ENCODE peak calls at places on chromosomes 16 and 17, in nine cellular contexts. One of them, this sample, is unnamed.

GRCh38 chr16:87042551-87043272 is 274.5 kb downstream of the C16orf95 start:
- DNase-seq in activated CD4-positive, alpha-beta T cell treated with anti-CD3 and anti-CD28 coated beads, Interleukin-2, amount 50 U/mL, for 48 hours: no peak
- DNase-seq in left lung: no peak
- DNase-seq in glutamatergic neuron: no peak
- DNase-seq in MCF 10A: no peak
- DNase-seq in stimulated activated CD8-positive, alpha-beta memory T cell treated with anti-CD3 and anti-CD28 coated beads, Interleukin-4, amount 100 ng/mL, for 24 hours: no peak
- DNase-seq in SK-MEL-5: no peak
- DNase-seq in right cardiac atrium: peak; percentile 80
- DNase-seq in HTR-8/SVneo: no peak
- DNase-seq in this sample: no peak

GRCh38 chr16:2428051-2428786 is 1.0 kb upstream of the CCNF start:
- DNase-seq in right cardiac atrium: peak; percentile 68
- DNase-seq in left lung: no peak
- DNase-seq in SK-MEL-5: no peak
- DNase-seq in stimulated activated CD8-positive, alpha-beta memory T cell treated with anti-CD3 and anti-CD28 coated beads, Interleukin-4, amount 100 ng/mL, for 24 hours: no peak
- DNase-seq in HTR-8/SVneo: peak; percentile 34
- DNase-seq in activated CD4-positive, alpha-beta T cell treated with anti-CD3 and anti-CD28 coated beads, Interleukin-2, amount 50 U/mL, for 48 hours: peak; percentile 21
- DNase-seq in glutamatergic neuron: peak; percentile 61
- DNase-seq in MCF 10A: no peak
- DNase-seq in this sample: peak; percentile 40

GRCh38 chr17:80182845-80183223 is 13.0 kb downstream of the CARD14 start:
- DNase-seq in glutamatergic neuron: no peak
- DNase-seq in activated CD4-positive, alpha-beta T cell treated with anti-CD3 and anti-CD28 coated beads, Interleukin-2, amount 50 U/mL, for 48 hours: no peak
- DNase-seq in left lung: no peak
- DNase-seq in MCF 10A: no peak
- DNase-seq in SK-MEL-5: no peak
- DNase-seq in stimulated activated CD8-positive, alpha-beta memory T cell treated with anti-CD3 and anti-CD28 coated beads, Interleukin-4, amount 100 ng/mL, for 24 hours: no peak
- DNase-seq in right cardiac atrium: no peak
- DNase-seq in HTR-8/SVneo: no peak
- DNase-seq in this sample: no peak

GRCh38 chr17:28065706-28066105 is 23.2 kb downstream of the NLK start:
- DNase-seq in HTR-8/SVneo: no peak
- DNase-seq in SK-MEL-5: no peak
- DNase-seq in activated CD4-positive, alpha-beta T cell treated with anti-CD3 and anti-CD28 coated beads, Interleukin-2, amount 50 U/mL, for 48 hours: no peak
- DNase-seq in left lung: no peak
- DNase-seq in MCF 10A: no peak
- DNase-seq in glutamatergic neuron: no peak
- DNase-seq in stimulated activated CD8-positive, alpha-beta memory T cell treated with anti-CD3 and anti-CD28 coated beads, Interleukin-4, amount 100 ng/mL, for 24 hours: no peak
- DNase-seq in right cardiac atrium: no peak
- DNase-seq in this sample: no peak

GRCh38 chr16:28990375-28991040 is 5.7 kb downstream of the LAT start:
- DNase-seq in stimulated activated CD8-positive, alpha-beta memory T cell treated with anti-CD3 and anti-CD28 coated beads, Interleukin-4, amount 100 ng/mL, for 24 hours: peak; percentile 45
- DNase-seq in glutamatergic neuron: no peak
- DNase-seq in activated CD4-positive, alpha-beta T cell treated with anti-CD3 and anti-CD28 coated beads, Interleukin-2, amount 50 U/mL, for 48 hours: peak; percentile 72
- DNase-seq in MCF 10A: no peak
- DNase-seq in SK-MEL-5: no peak
- DNase-seq in HTR-8/SVneo: no peak
- DNase-seq in right cardiac atrium: peak; percentile 11
- DNase-seq in left lung: no peak
- DNase-seq in this sample: no peak

GRCh38 chr17:2207815-2208515 is 95.6 kb downstream of the SMG6 start:
- DNase-seq in HTR-8/SVneo: no peak
- DNase-seq in MCF 10A: no peak
- DNase-seq in SK-MEL-5: no peak
- DNase-seq in stimulated activated CD8-positive, alpha-beta memory T cell treated with anti-CD3 and anti-CD28 coated beads, Interleukin-4, amount 100 ng/mL, for 24 hours: no peak
- DNase-seq in glutamatergic neuron: no peak
- DNase-seq in left lung: no peak
- DNase-seq in activated CD4-positive, alpha-beta T cell treated with anti-CD3 and anti-CD28 coated beads, Interleukin-2, amount 50 U/mL, for 48 hours: no peak
- DNase-seq in right cardiac atrium: no peak
- DNase-seq in this sample: no peak

GRCh38 chr16:1142911-1143310 is 10.0 kb upstream of the CACNA1H start:
- DNase-seq in stimulated activated CD8-positive, alpha-beta memory T cell treated with anti-CD3 and anti-CD28 coated beads, Interleukin-4, amount 100 ng/mL, for 24 hours: no peak
- DNase-seq in MCF 10A: no peak
- DNase-seq in right cardiac atrium: no peak
- DNase-seq in activated CD4-positive, alpha-beta T cell treated with anti-CD3 and anti-CD28 coated beads, Interleukin-2, amount 50 U/mL, for 48 hours: no peak
- DNase-seq in SK-MEL-5: no peak
- DNase-seq in HTR-8/SVneo: no peak
- DNase-seq in glutamatergic neuron: no peak
- DNase-seq in left lung: no peak
- DNase-seq in this sample: no peak

GRCh38 chr17:81028506-81028858 is 6.5 kb upstream of the BAIAP2 start:
- DNase-seq in left lung: peak; percentile 64
- DNase-seq in HTR-8/SVneo: no peak
- DNase-seq in SK-MEL-5: no peak
- DNase-seq in MCF 10A: no peak
- DNase-seq in activated CD4-positive, alpha-beta T cell treated with anti-CD3 and anti-CD28 coated beads, Interleukin-2, amount 50 U/mL, for 48 hours: no peak
- DNase-seq in glutamatergic neuron: no peak
- DNase-seq in stimulated activated CD8-positive, alpha-beta memory T cell treated with anti-CD3 and anti-CD28 coated beads, Interleukin-4, amount 100 ng/mL, for 24 hours: no peak
- DNase-seq in right cardiac atrium: peak; percentile 38
- DNase-seq in this sample: no peak

GRCh38 chr16:83458612-83459011 is 349.2 kb upstream of the HSBP1 start:
- DNase-seq in left lung: no peak
- DNase-seq in right cardiac atrium: no peak
- DNase-seq in glutamatergic neuron: no peak
- DNase-seq in HTR-8/SVneo: peak; percentile 57
- DNase-seq in stimulated activated CD8-positive, alpha-beta memory T cell treated with anti-CD3 and anti-CD28 coated beads, Interleukin-4, amount 100 ng/mL, for 24 hours: no peak
- DNase-seq in SK-MEL-5: peak; percentile 20
- DNase-seq in activated CD4-positive, alpha-beta T cell treated with anti-CD3 and anti-CD28 coated beads, Interleukin-2, amount 50 U/mL, for 48 hours: no peak
- DNase-seq in MCF 10A: peak; percentile 81
- DNase-seq in this sample: no peak

GRCh38 chr17:8015236-8015956 is 13.0 kb downstream of the GUCY2D start:
- DNase-seq in glutamatergic neuron: no peak
- DNase-seq in activated CD4-positive, alpha-beta T cell treated with anti-CD3 and anti-CD28 coated beads, Interleukin-2, amount 50 U/mL, for 48 hours: no peak
- DNase-seq in MCF 10A: no peak
- DNase-seq in right cardiac atrium: no peak
- DNase-seq in stimulated activated CD8-positive, alpha-beta memory T cell treated with anti-CD3 and anti-CD28 coated beads, Interleukin-4, amount 100 ng/mL, for 24 hours: no peak
- DNase-seq in SK-MEL-5: no peak
- DNase-seq in left lung: no peak
- DNase-seq in HTR-8/SVneo: no peak
- DNase-seq in this sample: no peak

GRCh38 chr17:48463531-48463930 is 33.5 kb upstream of the SKAP1 start:
- DNase-seq in HTR-8/SVneo: no peak
- DNase-seq in glutamatergic neuron: no peak
- DNase-seq in stimulated activated CD8-positive, alpha-beta memory T cell treated with anti-CD3 and anti-CD28 coated beads, Interleukin-4, amount 100 ng/mL, for 24 hours: no peak
- DNase-seq in activated CD4-positive, alpha-beta T cell treated with anti-CD3 and anti-CD28 coated beads, Interleukin-2, amount 50 U/mL, for 48 hours: no peak
- DNase-seq in right cardiac atrium: no peak
- DNase-seq in left lung: no peak
- DNase-seq in SK-MEL-5: no peak
- DNase-seq in MCF 10A: no peak
- DNase-seq in this sample: no peak

GRCh38 chr16:57352636-57353047 is 5.9 kb upstream of the CCL22 start:
- DNase-seq in left lung: no peak
- DNase-seq in HTR-8/SVneo: no peak
- DNase-seq in SK-MEL-5: no peak
- DNase-seq in stimulated activated CD8-positive, alpha-beta memory T cell treated with anti-CD3 and anti-CD28 coated beads, Interleukin-4, amount 100 ng/mL, for 24 hours: no peak
- DNase-seq in glutamatergic neuron: no peak
- DNase-seq in MCF 10A: no peak
- DNase-seq in activated CD4-positive, alpha-beta T cell treated with anti-CD3 and anti-CD28 coated beads, Interleukin-2, amount 50 U/mL, for 48 hours: no peak
- DNase-seq in right cardiac atrium: no peak
- DNase-seq in this sample: no peak

GRCh38 chr16:2233046-2233775 is 3.0 kb upstream of the DNASE1L2 start:
- DNase-seq in MCF 10A: no peak
- DNase-seq in stimulated activated CD8-positive, alpha-beta memory T cell treated with anti-CD3 and anti-CD28 coated beads, Interleukin-4, amount 100 ng/mL, for 24 hours: no peak
- DNase-seq in HTR-8/SVneo: no peak
- DNase-seq in right cardiac atrium: no peak
- DNase-seq in glutamatergic neuron: no peak
- DNase-seq in left lung: peak; percentile 68
- DNase-seq in activated CD4-positive, alpha-beta T cell treated with anti-CD3 and anti-CD28 coated beads, Interleukin-2, amount 50 U/mL, for 48 hours: no peak
- DNase-seq in SK-MEL-5: no peak
- DNase-seq in this sample: no peak

GRCh38 chr17:41308251-41308917 is 725 bp downstream of the KRTAP16-1 start:
- DNase-seq in HTR-8/SVneo: no peak
- DNase-seq in stimulated activated CD8-positive, alpha-beta memory T cell treated with anti-CD3 and anti-CD28 coated beads, Interleukin-4, amount 100 ng/mL, for 24 hours: peak; percentile 49
- DNase-seq in SK-MEL-5: no peak
- DNase-seq in right cardiac atrium: peak; percentile 55
- DNase-seq in left lung: peak; percentile 67
- DNase-seq in activated CD4-positive, alpha-beta T cell treated with anti-CD3 and anti-CD28 coated beads, Interleukin-2, amount 50 U/mL, for 48 hours: peak; percentile 45
- DNase-seq in MCF 10A: no peak
- DNase-seq in glutamatergic neuron: no peak
- DNase-seq in this sample: no peak

GRCh38 chr17:61409301-61410099 is 9.9 kb downstream of the TBX2 start:
- DNase-seq in activated CD4-positive, alpha-beta T cell treated with anti-CD3 and anti-CD28 coated beads, Interleukin-2, amount 50 U/mL, for 48 hours: no peak
- DNase-seq in stimulated activated CD8-positive, alpha-beta memory T cell treated with anti-CD3 and anti-CD28 coated beads, Interleukin-4, amount 100 ng/mL, for 24 hours: no peak
- DNase-seq in SK-MEL-5: no peak
- DNase-seq in right cardiac atrium: peak; percentile 88
- DNase-seq in glutamatergic neuron: peak; percentile 74
- DNase-seq in HTR-8/SVneo: no peak
- DNase-seq in left lung: peak; percentile 88
- DNase-seq in MCF 10A: peak; percentile 49
- DNase-seq in this sample: peak; percentile 84

GRCh38 chr17:16820161-16820877 is 130.3 kb downstream of the CCDC144A start:
- DNase-seq in stimulated activated CD8-positive, alpha-beta memory T cell treated with anti-CD3 and anti-CD28 coated beads, Interleukin-4, amount 100 ng/mL, for 24 hours: no peak
- DNase-seq in MCF 10A: no peak
- DNase-seq in HTR-8/SVneo: no peak
- DNase-seq in right cardiac atrium: peak; percentile 57
- DNase-seq in SK-MEL-5: peak; percentile 47
- DNase-seq in activated CD4-positive, alpha-beta T cell treated with anti-CD3 and anti-CD28 coated beads, Interleukin-2, amount 50 U/mL, for 48 hours: no peak
- DNase-seq in left lung: no peak
- DNase-seq in glutamatergic neuron: no peak
- DNase-seq in this sample: no peak

GRCh38 chr16:13269905-13270528 is 368.6 kb downstream of the SHISA9 start:
- DNase-seq in SK-MEL-5: no peak
- DNase-seq in glutamatergic neuron: no peak
- DNase-seq in MCF 10A: no peak
- DNase-seq in HTR-8/SVneo: no peak
- DNase-seq in activated CD4-positive, alpha-beta T cell treated with anti-CD3 and anti-CD28 coated beads, Interleukin-2, amount 50 U/mL, for 48 hours: no peak
- DNase-seq in stimulated activated CD8-positive, alpha-beta memory T cell treated with anti-CD3 and anti-CD28 coated beads, Interleukin-4, amount 100 ng/mL, for 24 hours: no peak
- DNase-seq in left lung: no peak
- DNase-seq in right cardiac atrium: no peak
- DNase-seq in this sample: no peak

GRCh38 chr17:72561680-72562079 is 440.9 kb downstream of the SOX9 start:
- DNase-seq in right cardiac atrium: no peak
- DNase-seq in left lung: no peak
- DNase-seq in glutamatergic neuron: no peak
- DNase-seq in stimulated activated CD8-positive, alpha-beta memory T cell treated with anti-CD3 and anti-CD28 coated beads, Interleukin-4, amount 100 ng/mL, for 24 hours: no peak
- DNase-seq in HTR-8/SVneo: no peak
- DNase-seq in MCF 10A: no peak
- DNase-seq in activated CD4-positive, alpha-beta T cell treated with anti-CD3 and anti-CD28 coated beads, Interleukin-2, amount 50 U/mL, for 48 hours: no peak
- DNase-seq in SK-MEL-5: no peak
- DNase-seq in this sample: no peak

GRCh38 chr16:23423496-23424049 is 29.4 kb downstream of the COG7 start:
- DNase-seq in MCF 10A: peak; percentile 99
- DNase-seq in SK-MEL-5: peak; percentile 6
- DNase-seq in glutamatergic neuron: no peak
- DNase-seq in right cardiac atrium: peak; percentile 82
- DNase-seq in stimulated activated CD8-positive, alpha-beta memory T cell treated with anti-CD3 and anti-CD28 coated beads, Interleukin-4, amount 100 ng/mL, for 24 hours: no peak
- DNase-seq in left lung: no peak
- DNase-seq in HTR-8/SVneo: peak; percentile 65
- DNase-seq in activated CD4-positive, alpha-beta T cell treated with anti-CD3 and anti-CD28 coated beads, Interleukin-2, amount 50 U/mL, for 48 hours: no peak
- DNase-seq in this sample: peak; percentile 10